ENCODE peak calls at places on chromosomes 11 and 22, in seven cellular contexts. A is GM12878, Y is HCT116, I is HepG2, D is K562, W is H1, T is SK-N-SH. K is an unnamed sample.

GRCh38 chr22:34160117-34160758 is 240.0 kb upstream of the LARGE1 start:
- DNase-seq in A (no peak), Y (no peak), I (no peak), D (no peak), W (no peak), T (no peak), K (no peak)

GRCh38 chr11:37712246-37712645 is 1114.2 kb upstream of the RAG2 start:
- DNase-seq in A (no peak), Y (no peak), I (no peak), D (no peak), W (no peak), T (peak), K (no peak)

GRCh38 chr11:14075118-14075601 is 112.6 kb downstream of the SPON1 start:
- DNase-seq in A (no peak), Y (no peak), I (no peak), D (no peak), W (no peak), T (no peak), K (no peak)

GRCh38 chr22:17831527-17832251 is 57.4 kb upstream of the BID start:
- DNase-seq in A (no peak), Y (no peak), I (no peak), D (no peak), W (no peak), T (no peak), K (no peak)

GRCh38 chr11:13726456-13726855 is 58.0 kb downstream of the FAR1 start:
- DNase-seq in A (no peak), Y (no peak), I (no peak), D (no peak), W (no peak), T (no peak), K (no peak)

GRCh38 chr11:23540101-23540561 is 679.9 kb upstream of the CCDC179 start:
- DNase-seq in A (peak), Y (no peak), I (peak), D (peak), W (peak), T (peak), K (peak)

GRCh38 chr11:78562398-78562797 is 12.3 kb downstream of the NARS2 start:
- DNase-seq in A (no peak), Y (no peak), I (no peak), D (no peak), W (no peak), T (no peak), K (no peak)

GRCh38 chr11:15793032-15793996 is 563.0 kb downstream of the SOX6 start:
- DNase-seq in A (no peak), Y (no peak), I (no peak), D (no peak), W (no peak), T (no peak), K (no peak)

GRCh38 chr11:79062814-79063762 is 377.7 kb downstream of the TENM4 start:
- DNase-seq in A (no peak), Y (peak), I (peak), D (peak), W (peak), T (peak), K (no peak)

GRCh38 chr11:116132273-116132978 is 628.2 kb upstream of the CADM1 start:
- DNase-seq in A (no peak), Y (no peak), I (no peak), D (no peak), W (peak), T (no peak), K (no peak)

GRCh38 chr11:32090774-32091370 is at the start of gene RCN1:
- DNase-seq in A (no peak), Y (no peak), I (peak), D (peak), W (peak), T (peak), K (peak)

GRCh38 chr11:57643802-57644201 is 5.9 kb downstream of the YPEL4 start:
- DNase-seq in A (no peak), Y (no peak), I (no peak), D (no peak), W (no peak), T (no peak), K (no peak)

GRCh38 chr11:22337571-22338464 is at the start of gene SLC17A6:
- DNase-seq in A (no peak), Y (no peak), I (peak), D (no peak), W (peak), T (no peak), K (peak)

GRCh38 chr11:46557684-46558151 is 36.1 kb downstream of the AMBRA1 start:
- DNase-seq in A (no peak), Y (peak), I (peak), D (no peak), W (no peak), T (no peak), K (no peak)

GRCh38 chr11:12680246-12680939 is 6.2 kb downstream of the TEAD1 start:
- DNase-seq in A (no peak), Y (no peak), I (peak), D (peak), W (peak), T (peak), K (peak)

GRCh38 chr11:125451400-125452124 is 44.5 kb downstream of the FEZ1 start:
- DNase-seq in A (no peak), Y (no peak), I (no peak), D (peak), W (peak), T (peak), K (no peak)

GRCh38 chr11:114307524-114308203 is 11.5 kb downstream of the NNMT start:
- DNase-seq in A (no peak), Y (no peak), I (peak), D (no peak), W (no peak), T (no peak), K (no peak)

GRCh38 chr11:65430406-65431217 is 8.0 kb downstream of the NEAT1 start:
- DNase-seq in A (no peak), Y (no peak), I (no peak), D (no peak), W (no peak), T (no peak), K (peak)

GRCh38 chr11:17890333-17890732 is 122.5 kb downstream of the SERGEF start:
- DNase-seq in A (no peak), Y (no peak), I (no peak), D (no peak), W (no peak), T (no peak), K (no peak)

GRCh38 chr22:19559324-19559811 is 35.2 kb upstream of the CLDN5 start:
- DNase-seq in A (no peak), Y (no peak), I (no peak), D (peak), W (no peak), T (no peak), K (no peak)

GRCh38 chr22:36577019-36577418 is 48.1 kb upstream of the EIF3D start:
- DNase-seq in A (no peak), Y (peak), I (peak), D (no peak), W (no peak), T (no peak), K (no peak)

GRCh38 chr22:20807315-20807752 is 33.4 kb downstream of the SERPIND1 start:
- DNase-seq in A (no peak), Y (peak), I (no peak), D (peak), W (no peak), T (no peak), K (no peak)

GRCh38 chr11:117217685-117218084 is 14.2 kb downstream of the PCSK7 start:
- DNase-seq in A (no peak), Y (no peak), I (no peak), D (no peak), W (no peak), T (no peak), K (no peak)
- TF ChIP-seq JUND in A (no peak), Y (no peak), I (no peak), D (no peak), W (no peak), T (no peak), K (no peak)

GRCh38 chr11:124445646-124446139 is at the start of gene OR8B8:
- DNase-seq in A (no peak), Y (no peak), I (no peak), D (no peak), W (no peak), T (no peak), K (no peak)
- TF ChIP-seq JUND in A (no peak), Y (no peak), I (no peak), D (no peak), W (no peak), T (no peak), K (no peak)

DNA sequence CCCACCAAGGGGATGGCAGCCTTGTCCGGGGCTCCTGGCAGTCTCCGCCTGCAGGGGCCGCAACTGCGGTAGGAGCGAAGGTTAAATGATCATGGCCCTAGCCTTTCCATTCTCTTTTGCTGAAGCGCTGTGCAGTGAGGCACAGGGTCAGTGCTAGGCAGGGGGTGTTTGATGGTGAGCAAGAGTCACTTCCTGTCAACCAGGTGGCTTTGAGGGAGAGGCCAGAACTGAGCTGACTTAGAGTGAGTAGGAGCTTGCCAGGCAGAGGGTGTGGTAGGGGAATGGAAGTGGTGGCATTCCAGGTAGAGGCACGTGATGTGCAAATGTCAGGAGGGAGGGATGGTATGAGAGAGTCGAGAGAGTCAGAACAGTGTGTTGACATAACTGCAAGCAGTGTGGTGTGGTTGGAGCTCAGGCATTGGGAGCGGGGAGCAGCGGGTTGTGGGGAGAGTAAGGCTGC is 33.1 kb downstream of the AMPD3 start:
- DNase-seq in A (no peak), Y (peak), I (no peak), D (no peak), W (peak), T (no peak), K (no peak)
- TF ChIP-seq JUND in A (no peak), Y (peak), I (no peak), D (no peak), W (no peak), T (no peak), K (no peak)

GRCh38 chr11:75868990-75869389 is 54.0 kb downstream of the UVRAG start:
- DNase-seq in A (no peak), Y (no peak), I (no peak), D (no peak), W (no peak), T (peak), K (no peak)
- TF ChIP-seq JUND in A (no peak), Y (no peak), I (no peak), D (no peak), W (no peak), T (no peak), K (no peak)

K was measured in T47D.